ENCODE peak calls at places on chromosomes 4 and X, in nine cellular contexts. K, W, E, C, R, V, H, M and S are unnamed samples.

GRCh38 chr4:70607454-70607853 is 15.4 kb downstream of the AMBN start:
- DNase-seq in K (no peak), W (no peak), E (no peak), C (no peak), R (no peak), V (no peak), H (no peak), M (no peak), S (no peak)

GRCh38 chrX:148659481-148659880 is 159.1 kb downstream of the AFF2 start:
- DNase-seq in K (no peak), W (no peak), E (no peak), C (peak), R (no peak), V (no peak), H (no peak), M (no peak), S (peak)

GRCh38 chr4:8391972-8392371 is 48.6 kb downstream of the ACOX3 start:
- DNase-seq in K (peak), W (peak), E (peak), C (peak), R (peak), V (no peak), H (peak), M (peak), S (peak)

GRCh38 chr4:89368855-89369254 is 61.3 kb upstream of the GPRIN3 start:
- DNase-seq in K (no peak), W (no peak), E (no peak), C (no peak), R (no peak), V (no peak), H (no peak), M (no peak), S (no peak)

GRCh38 chr4:24754586-24754985 is 40.8 kb upstream of the SOD3 start:
- DNase-seq in K (no peak), W (no peak), E (no peak), C (peak), R (peak), V (no peak), H (no peak), M (peak), S (peak)

GRCh38 chr4:3792813-3793212 is 26.6 kb downstream of the ADRA2C start:
- DNase-seq in K (no peak), W (no peak), E (no peak), C (no peak), R (no peak), V (peak), H (no peak), M (no peak), S (no peak)

GRCh38 chr4:102868782-102869568 is at the start of gene CISD2:
- DNase-seq in K (peak), W (peak), E (peak), C (peak), R (peak), V (peak), H (peak), M (peak), S (peak)

GRCh38 chr4:64598068-64598467 is 188.8 kb upstream of the TECRL start:
- DNase-seq in K (no peak), W (no peak), E (no peak), C (no peak), R (no peak), V (no peak), H (no peak), M (peak), S (no peak)

GRCh38 chrX:16993791-16994318 is 47.4 kb downstream of the REPS2 start:
- DNase-seq in K (no peak), W (no peak), E (no peak), C (no peak), R (no peak), V (no peak), H (no peak), M (peak), S (no peak)

GRCh38 chr4:185779520-185779919 is 32.5 kb downstream of the SORBS2 start:
- DNase-seq in K (no peak), W (no peak), E (no peak), C (no peak), R (peak), V (no peak), H (no peak), M (peak), S (no peak)

GRCh38 chr4:77045490-77045889 is 30.3 kb downstream of the CCNI start:
- DNase-seq in K (no peak), W (no peak), E (no peak), C (peak), R (no peak), V (no peak), H (no peak), M (peak), S (no peak)

GRCh38 chr4:65834707-65835106 is 164.4 kb upstream of the EPHA5 start:
- DNase-seq in K (no peak), W (no peak), E (no peak), C (no peak), R (no peak), V (no peak), H (no peak), M (no peak), S (no peak)